ENCODE peak calls at places on chromosomes 12 and 14, in nine cellular contexts. One of them, this sample, is unnamed.
A peak's percentile ranks its signal among the peaks of the same experiment; 100 is the strongest.

GRCh38 chr14:88614218-88614907 is 51.5 kb downstream of the ZC3H14 start:
- DNase-seq in endodermal cell: no peak
- DNase-seq in GM23338: no peak
- DNase-seq in psoas muscle: no peak
- DNase-seq in mesothelial cell of epicardium: no peak
- DNase-seq in GM12865: peak; percentile 10
- DNase-seq in adrenal gland: no peak
- DNase-seq in OCI-LY7: no peak
- DNase-seq in H9: no peak
- DNase-seq in this sample: no peak

GRCh38 chr14:33707751-33708150 is 243.1 kb downstream of the EGLN3 start:
- DNase-seq in GM12865: no peak
- DNase-seq in adrenal gland: no peak
- DNase-seq in mesothelial cell of epicardium: no peak
- DNase-seq in H9: no peak
- DNase-seq in endodermal cell: no peak
- DNase-seq in OCI-LY7: no peak
- DNase-seq in psoas muscle: no peak
- DNase-seq in GM23338: no peak
- DNase-seq in this sample: no peak

GRCh38 chr12:104285740-104286537 is 17.6 kb upstream of the EID3 start:
- DNase-seq in GM23338: no peak
- DNase-seq in endodermal cell: peak; percentile 68
- DNase-seq in mesothelial cell of epicardium: no peak
- DNase-seq in adrenal gland: no peak
- DNase-seq in OCI-LY7: peak; percentile 65
- DNase-seq in GM12865: peak; percentile 49
- DNase-seq in psoas muscle: no peak
- DNase-seq in H9: no peak
- DNase-seq in this sample: no peak

GRCh38 chr14:100783630-100784321 is 42.1 kb upstream of the MEG3 start:
- DNase-seq in endodermal cell: no peak
- DNase-seq in mesothelial cell of epicardium: no peak
- DNase-seq in psoas muscle: no peak
- DNase-seq in GM23338: no peak
- DNase-seq in GM12865: no peak
- DNase-seq in H9: no peak
- DNase-seq in OCI-LY7: no peak
- DNase-seq in adrenal gland: no peak
- DNase-seq in this sample: no peak

GRCh38 chr12:65526311-65526710 is 247.8 kb downstream of the MSRB3 start:
- DNase-seq in H9: no peak
- DNase-seq in mesothelial cell of epicardium: no peak
- DNase-seq in psoas muscle: no peak
- DNase-seq in GM12865: no peak
- DNase-seq in GM23338: no peak
- DNase-seq in adrenal gland: no peak
- DNase-seq in endodermal cell: no peak
- DNase-seq in OCI-LY7: no peak
- DNase-seq in this sample: no peak

GRCh38 chr14:52131640-52132320 is 62.9 kb upstream of the NID2 start:
- DNase-seq in H9: peak; percentile 86
- DNase-seq in mesothelial cell of epicardium: peak; percentile 64
- DNase-seq in psoas muscle: peak; percentile 57
- DNase-seq in GM23338: peak; percentile 93
- DNase-seq in GM12865: peak; percentile 72
- DNase-seq in endodermal cell: peak; percentile 93
- DNase-seq in adrenal gland: peak; percentile 84
- DNase-seq in OCI-LY7: peak; percentile 57
- DNase-seq in this sample: peak; percentile 89

GRCh38 chr14:80865565-80865964 is 76.0 kb downstream of the CEP128 start:
- DNase-seq in adrenal gland: no peak
- DNase-seq in psoas muscle: no peak
- DNase-seq in GM23338: no peak
- DNase-seq in OCI-LY7: no peak
- DNase-seq in GM12865: no peak
- DNase-seq in endodermal cell: no peak
- DNase-seq in H9: no peak
- DNase-seq in mesothelial cell of epicardium: no peak
- DNase-seq in this sample: no peak

GRCh38 chr14:72196237-72196636 is 264.0 kb downstream of the RGS6 start:
- DNase-seq in psoas muscle: no peak
- DNase-seq in adrenal gland: no peak
- DNase-seq in endodermal cell: no peak
- DNase-seq in mesothelial cell of epicardium: no peak
- DNase-seq in OCI-LY7: no peak
- DNase-seq in H9: no peak
- DNase-seq in GM12865: no peak
- DNase-seq in GM23338: no peak
- DNase-seq in this sample: no peak

GRCh38 chr12:20097561-20097960 is 270.8 kb upstream of the PDE3A start:
- DNase-seq in endodermal cell: no peak
- DNase-seq in mesothelial cell of epicardium: no peak
- DNase-seq in adrenal gland: no peak
- DNase-seq in OCI-LY7: no peak
- DNase-seq in H9: no peak
- DNase-seq in GM12865: peak; percentile 55
- DNase-seq in GM23338: no peak
- DNase-seq in psoas muscle: no peak
- DNase-seq in this sample: no peak

GRCh38 chr12:105083551-105084105 is 630 bp downstream of the ALDH1L2 start:
- DNase-seq in endodermal cell: no peak
- DNase-seq in psoas muscle: peak; percentile 67
- DNase-seq in H9: peak; percentile 46
- DNase-seq in GM12865: peak; percentile 55
- DNase-seq in adrenal gland: peak; percentile 44
- DNase-seq in mesothelial cell of epicardium: no peak
- DNase-seq in GM23338: peak; percentile 37
- DNase-seq in OCI-LY7: no peak
- DNase-seq in this sample: no peak

GRCh38 chr12:65836419-65837197 is 12.3 kb downstream of the HMGA2 start:
- DNase-seq in GM12865: no peak
- DNase-seq in OCI-LY7: no peak
- DNase-seq in H9: no peak
- DNase-seq in GM23338: no peak
- DNase-seq in psoas muscle: no peak
- DNase-seq in adrenal gland: no peak
- DNase-seq in endodermal cell: no peak
- DNase-seq in mesothelial cell of epicardium: no peak
- DNase-seq in this sample: no peak

GRCh38 chr12:119613319-119613936 is 19.9 kb downstream of the TMEM233 start:
- DNase-seq in GM12865: no peak
- DNase-seq in endodermal cell: no peak
- DNase-seq in GM23338: no peak
- DNase-seq in OCI-LY7: no peak
- DNase-seq in adrenal gland: no peak
- DNase-seq in mesothelial cell of epicardium: no peak
- DNase-seq in psoas muscle: no peak
- DNase-seq in H9: no peak
- DNase-seq in this sample: no peak

GRCh38 chr12:1777798-1778197 is 42.6 kb upstream of the LRTM2 start:
- DNase-seq in adrenal gland: no peak
- DNase-seq in psoas muscle: no peak
- DNase-seq in mesothelial cell of epicardium: no peak
- DNase-seq in OCI-LY7: no peak
- DNase-seq in GM12865: no peak
- DNase-seq in GM23338: no peak
- DNase-seq in H9: no peak
- DNase-seq in endodermal cell: no peak
- DNase-seq in this sample: no peak

GRCh38 chr12:103994235-103994634 is 28.6 kb downstream of the TDG start:
- DNase-seq in GM23338: no peak
- DNase-seq in H9: no peak
- DNase-seq in mesothelial cell of epicardium: no peak
- DNase-seq in OCI-LY7: no peak
- DNase-seq in psoas muscle: peak; percentile 46
- DNase-seq in endodermal cell: no peak
- DNase-seq in adrenal gland: no peak
- DNase-seq in GM12865: no peak
- DNase-seq in this sample: no peak

GRCh38 chr14:85125331-85125730 is 404.6 kb upstream of the FLRT2 start:
- DNase-seq in OCI-LY7: no peak
- DNase-seq in psoas muscle: no peak
- DNase-seq in GM23338: no peak
- DNase-seq in mesothelial cell of epicardium: no peak
- DNase-seq in GM12865: no peak
- DNase-seq in endodermal cell: no peak
- DNase-seq in adrenal gland: no peak
- DNase-seq in H9: no peak
- DNase-seq in this sample: no peak
- TF ChIP-seq CTCF in OCI-LY7: no peak
- TF ChIP-seq CTCF in psoas muscle: no peak
- TF ChIP-seq CTCF in GM23338: no peak
- TF ChIP-seq CTCF in mesothelial cell of epicardium: no peak
- TF ChIP-seq CTCF in GM12865: no peak
- TF ChIP-seq CTCF in endodermal cell: no peak
- TF ChIP-seq CTCF in adrenal gland: no peak
- TF ChIP-seq CTCF in H9: no peak
- TF ChIP-seq CTCF in this sample: no peak

GRCh38 chr12:57092529-57092862 is 3.6 kb downstream of the NAB2 start:
- DNase-seq in psoas muscle: no peak
- DNase-seq in endodermal cell: no peak
- DNase-seq in GM12865: no peak
- DNase-seq in GM23338: no peak
- DNase-seq in adrenal gland: peak; percentile 23
- DNase-seq in OCI-LY7: no peak
- DNase-seq in mesothelial cell of epicardium: no peak
- DNase-seq in H9: no peak
- DNase-seq in this sample: no peak

GRCh38 chr12:57092876-57093411 is 4.0 kb downstream of the NAB2 start:
- DNase-seq in adrenal gland: peak; percentile 22
- DNase-seq in GM12865: no peak
- DNase-seq in GM23338: no peak
- DNase-seq in psoas muscle: no peak
- DNase-seq in H9: no peak
- DNase-seq in mesothelial cell of epicardium: no peak
- DNase-seq in OCI-LY7: no peak
- DNase-seq in endodermal cell: no peak
- DNase-seq in this sample: no peak

GRCh38 chr12:57094194-57095160 is 5.6 kb downstream of the NAB2 start:
- DNase-seq in adrenal gland: peak; percentile 30
- DNase-seq in OCI-LY7: no peak
- DNase-seq in psoas muscle: no peak
- DNase-seq in H9: no peak
- DNase-seq in endodermal cell: peak; percentile 59
- DNase-seq in GM12865: no peak
- DNase-seq in mesothelial cell of epicardium: no peak
- DNase-seq in GM23338: no peak
- DNase-seq in this sample: no peak

GRCh38 chr12:57091633-57092528 is 3.0 kb downstream of the NAB2 start:
- DNase-seq in adrenal gland: peak; percentile 27
- DNase-seq in psoas muscle: no peak
- DNase-seq in OCI-LY7: no peak
- DNase-seq in mesothelial cell of epicardium: no peak
- DNase-seq in H9: no peak
- DNase-seq in endodermal cell: no peak
- DNase-seq in GM23338: no peak
- DNase-seq in GM12865: no peak
- DNase-seq in this sample: no peak

GRCh38 chr12:57093412-57094193 is 4.7 kb downstream of the NAB2 start:
- DNase-seq in OCI-LY7: peak; percentile 55
- DNase-seq in H9: peak; percentile 85
- DNase-seq in adrenal gland: peak; percentile 77
- DNase-seq in endodermal cell: peak; percentile 94
- DNase-seq in GM23338: peak; percentile 81
- DNase-seq in mesothelial cell of epicardium: peak; percentile 68
- DNase-seq in psoas muscle: peak; percentile 82
- DNase-seq in GM12865: peak; percentile 77
- DNase-seq in this sample: peak; percentile 72
- TF ChIP-seq CTCF in OCI-LY7: peak; percentile 75
- TF ChIP-seq CTCF in H9: peak; percentile 80
- TF ChIP-seq CTCF in adrenal gland: peak; percentile 38
- TF ChIP-seq CTCF in endodermal cell: peak; percentile 85
- TF ChIP-seq CTCF in GM23338: peak; percentile 59
- TF ChIP-seq CTCF in mesothelial cell of epicardium: peak; percentile 53
- TF ChIP-seq CTCF in psoas muscle: peak; percentile 40
- TF ChIP-seq CTCF in GM12865: peak; percentile 72
- TF ChIP-seq CTCF in this sample: peak; percentile 68

GRCh38 chr12:12713932-12714275 is 3.3 kb upstream of the CDKN1B start:
- DNase-seq in GM12865: no peak
- DNase-seq in H9: no peak
- DNase-seq in OCI-LY7: no peak
- DNase-seq in mesothelial cell of epicardium: no peak
- DNase-seq in endodermal cell: no peak
- DNase-seq in psoas muscle: no peak
- DNase-seq in adrenal gland: no peak
- DNase-seq in GM23338: no peak
- DNase-seq in this sample: no peak

GRCh38 chr12:12716151-12716844 is 870 bp upstream of the CDKN1B start:
- DNase-seq in psoas muscle: no peak
- DNase-seq in adrenal gland: peak; percentile 48
- DNase-seq in GM12865: no peak
- DNase-seq in H9: no peak
- DNase-seq in OCI-LY7: no peak
- DNase-seq in GM23338: peak; percentile 34
- DNase-seq in endodermal cell: peak; percentile 67
- DNase-seq in mesothelial cell of epicardium: no peak
- DNase-seq in this sample: no peak

GRCh38 chr12:12715459-12716150 is 1.6 kb upstream of the CDKN1B start:
- DNase-seq in endodermal cell: peak; percentile 64
- DNase-seq in psoas muscle: no peak
- DNase-seq in GM23338: no peak
- DNase-seq in mesothelial cell of epicardium: no peak
- DNase-seq in H9: no peak
- DNase-seq in OCI-LY7: peak; percentile 64
- DNase-seq in GM12865: peak; percentile 92
- DNase-seq in adrenal gland: no peak
- DNase-seq in this sample: no peak

GRCh38 chr12:12715128-12715458 is 2.1 kb upstream of the CDKN1B start:
- DNase-seq in endodermal cell: no peak
- DNase-seq in mesothelial cell of epicardium: no peak
- DNase-seq in psoas muscle: no peak
- DNase-seq in GM12865: no peak
- DNase-seq in adrenal gland: no peak
- DNase-seq in GM23338: no peak
- DNase-seq in H9: no peak
- DNase-seq in OCI-LY7: no peak
- DNase-seq in this sample: no peak

GRCh38 chr12:12714276-12715001 is 2.7 kb upstream of the CDKN1B start:
- DNase-seq in psoas muscle: no peak
- DNase-seq in adrenal gland: peak; percentile 53
- DNase-seq in OCI-LY7: peak; percentile 82
- DNase-seq in GM23338: peak; percentile 71
- DNase-seq in mesothelial cell of epicardium: no peak
- DNase-seq in endodermal cell: peak; percentile 75
- DNase-seq in GM12865: peak; percentile 85
- DNase-seq in H9: peak; percentile 59
- DNase-seq in this sample: peak; percentile 16
- TF ChIP-seq CTCF in psoas muscle: peak; percentile 21
- TF ChIP-seq CTCF in adrenal gland: peak; percentile 19
- TF ChIP-seq CTCF in OCI-LY7: peak; percentile 50
- TF ChIP-seq CTCF in GM23338: peak; percentile 45
- TF ChIP-seq CTCF in mesothelial cell of epicardium: no peak
- TF ChIP-seq CTCF in endodermal cell: peak; percentile 81
- TF ChIP-seq CTCF in GM12865: peak; percentile 6
- TF ChIP-seq CTCF in H9: peak; percentile 52
- TF ChIP-seq CTCF in this sample: no peak

DNA sequence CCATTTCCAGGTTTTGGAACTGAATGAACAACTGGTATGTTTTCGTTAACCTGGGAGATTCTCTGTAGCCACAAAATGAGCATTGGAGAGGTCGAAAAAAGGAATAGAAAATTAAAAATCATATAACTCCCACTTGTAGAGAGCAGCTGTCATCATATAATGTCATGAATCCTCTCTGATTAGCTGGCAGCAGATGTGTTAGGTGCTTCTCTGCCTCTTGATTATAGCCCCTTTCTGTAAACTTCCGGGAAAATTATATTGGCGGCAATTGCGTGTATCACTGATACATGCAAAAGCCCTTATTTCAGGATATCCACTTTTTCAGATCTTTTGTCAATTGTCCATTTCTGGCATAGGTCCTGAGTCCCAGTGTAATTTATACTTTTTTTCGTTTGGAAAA is 31.7 kb downstream of the FGD4 start:
- DNase-seq in GM12865: no peak
- DNase-seq in mesothelial cell of epicardium: no peak
- DNase-seq in adrenal gland: no peak
- DNase-seq in endodermal cell: peak; percentile 8
- DNase-seq in H9: no peak
- DNase-seq in GM23338: no peak
- DNase-seq in psoas muscle: no peak
- DNase-seq in OCI-LY7: no peak
- DNase-seq in this sample: no peak
- TF ChIP-seq CTCF in GM12865: no peak
- TF ChIP-seq CTCF in mesothelial cell of epicardium: no peak
- TF ChIP-seq CTCF in adrenal gland: no peak
- TF ChIP-seq CTCF in endodermal cell: no peak
- TF ChIP-seq CTCF in H9: no peak
- TF ChIP-seq CTCF in GM23338: no peak
- TF ChIP-seq CTCF in psoas muscle: no peak
- TF ChIP-seq CTCF in OCI-LY7: no peak
- TF ChIP-seq CTCF in this sample: no peak

This sample was measured in endothelial cell.